ENCODE peak calls at places on chromosomes 1 and 21, in five cellular contexts. D is putamen, I is OCI-M1, F is WTC11, T is cerebellar nuclear complex. C is an unnamed sample.

GRCh38 chr1:220579317-220579716 is 51.4 kb downstream of the MARK1 start:
- DNase-seq in T (no peak), F (no peak), I (no peak), D (no peak), C (no peak)

GRCh38 chr1:212620293-212620692 is 11.7 kb downstream of the ATF3 start:
- DNase-seq in I (no peak), F (no peak), T (no peak), D (no peak), C (no peak)

GRCh38 chr21:29082416-29082815 is 9.0 kb upstream of the CCT8 start:
- DNase-seq in T (no peak), F (no peak), D (no peak), I (no peak), C (no peak)

GRCh38 chr1:43668956-43669355 is 19.0 kb downstream of the KDM4A start:
- DNase-seq in I (no peak), D (no peak), T (no peak), F (no peak), C (no peak)

GRCh38 chr21:41825881-41826280 is 53.3 kb downstream of the PRDM15 start:
- DNase-seq in D (no peak), I (no peak), T (no peak), F (no peak), C (no peak)

GRCh38 chr1:16396591-16396990 is 29.5 kb downstream of the SZRD1 start:
- DNase-seq in D (no peak), T (no peak), I (no peak), F (no peak), C (no peak)

GRCh38 chr1:176693697-176694329 is 230.8 kb downstream of the PAPPA2 start:
- DNase-seq in I (no peak), T (no peak), F (no peak), D (no peak), C (no peak)

GRCh38 chr1:219088778-219089557 is 84.7 kb upstream of the LYPLAL1 start:
- DNase-seq in F (no peak), I (peak), D (no peak), T (no peak), C (no peak)

GRCh38 chr1:68175621-68176398 is 56.5 kb downstream of the WLS start:
- DNase-seq in D (no peak), F (no peak), T (no peak), I (peak), C (no peak)

GRCh38 chr1:67683306-67683705 is 1.7 kb upstream of the GADD45A start:
- DNase-seq in F (no peak), T (no peak), I (peak), D (no peak), C (no peak)

C was measured in head of caudate nucleus.